ENCODE peak calls at places on chromosomes 1 and 21, in ten cellular contexts. One of them, this sample, is unnamed.

GRCh38 chr1:22710688-22711024 is at the start of gene EPHB2:
- DNase-seq in GM20000: peak; percentile 68
- DNase-seq in GM06990: no peak
- DNase-seq in AG09319: no peak
- DNase-seq in endothelial cell: no peak
- DNase-seq in dorsolateral prefrontal cortex: peak; percentile 55
- DNase-seq in foreskin fibroblast: peak; percentile 76
- DNase-seq in tibial artery: no peak
- DNase-seq in cardiac muscle cell: peak; percentile 74
- DNase-seq in psoas muscle: peak; percentile 70
- DNase-seq in this sample: peak; percentile 46

GRCh38 chr1:17028662-17029188 is 17.0 kb upstream of the ATP13A2 start:
- DNase-seq in GM20000: no peak
- DNase-seq in GM06990: no peak
- DNase-seq in AG09319: no peak
- DNase-seq in endothelial cell: no peak
- DNase-seq in dorsolateral prefrontal cortex: no peak
- DNase-seq in foreskin fibroblast: no peak
- DNase-seq in tibial artery: no peak
- DNase-seq in cardiac muscle cell: no peak
- DNase-seq in psoas muscle: no peak
- DNase-seq in this sample: no peak

GRCh38 chr1:62012821-62013220 is 181.8 kb upstream of the L1TD1 start:
- DNase-seq in GM20000: no peak
- DNase-seq in GM06990: no peak
- DNase-seq in AG09319: no peak
- DNase-seq in endothelial cell: no peak
- DNase-seq in dorsolateral prefrontal cortex: peak; percentile 16
- DNase-seq in foreskin fibroblast: no peak
- DNase-seq in tibial artery: peak; percentile 46
- DNase-seq in cardiac muscle cell: no peak
- DNase-seq in psoas muscle: peak; percentile 37
- DNase-seq in this sample: no peak

GRCh38 chr1:28208818-28209441 is 23.9 kb downstream of the DNAJC8 start:
- DNase-seq in GM20000: peak; percentile 55
- DNase-seq in GM06990: no peak
- DNase-seq in AG09319: peak; percentile 35
- DNase-seq in endothelial cell: peak; percentile 47
- DNase-seq in dorsolateral prefrontal cortex: peak; percentile 26
- DNase-seq in foreskin fibroblast: peak; percentile 77
- DNase-seq in tibial artery: peak; percentile 32
- DNase-seq in cardiac muscle cell: peak; percentile 70
- DNase-seq in psoas muscle: peak; percentile 37
- DNase-seq in this sample: peak; percentile 53

GRCh38 chr1:42214447-42214871 is 49.9 kb upstream of the GUCA2A start:
- DNase-seq in GM20000: no peak
- DNase-seq in GM06990: no peak
- DNase-seq in AG09319: peak; percentile 11
- DNase-seq in endothelial cell: no peak
- DNase-seq in dorsolateral prefrontal cortex: no peak
- DNase-seq in foreskin fibroblast: peak; percentile 87
- DNase-seq in tibial artery: peak; percentile 65
- DNase-seq in cardiac muscle cell: no peak
- DNase-seq in psoas muscle: no peak
- DNase-seq in this sample: peak; percentile 54

GRCh38 chr1:155940993-155941844 is at the start of gene RXFP4:
- DNase-seq in GM20000: no peak
- DNase-seq in GM06990: no peak
- DNase-seq in AG09319: no peak
- DNase-seq in endothelial cell: peak; percentile 38
- DNase-seq in dorsolateral prefrontal cortex: no peak
- DNase-seq in foreskin fibroblast: peak; percentile 35
- DNase-seq in tibial artery: no peak
- DNase-seq in cardiac muscle cell: no peak
- DNase-seq in psoas muscle: no peak
- DNase-seq in this sample: peak; percentile 76

GRCh38 chr21:25791321-25791720 is 56.5 kb downstream of the GABPA start:
- DNase-seq in GM20000: no peak
- DNase-seq in GM06990: no peak
- DNase-seq in AG09319: no peak
- DNase-seq in endothelial cell: no peak
- DNase-seq in dorsolateral prefrontal cortex: no peak
- DNase-seq in foreskin fibroblast: no peak
- DNase-seq in tibial artery: no peak
- DNase-seq in cardiac muscle cell: no peak
- DNase-seq in psoas muscle: no peak
- DNase-seq in this sample: no peak

GRCh38 chr1:179817789-179818188 is 59.8 kb downstream of the TOR1AIP2 start:
- DNase-seq in GM20000: no peak
- DNase-seq in GM06990: no peak
- DNase-seq in AG09319: no peak
- DNase-seq in endothelial cell: no peak
- DNase-seq in dorsolateral prefrontal cortex: no peak
- DNase-seq in foreskin fibroblast: peak; percentile 92
- DNase-seq in tibial artery: no peak
- DNase-seq in cardiac muscle cell: no peak
- DNase-seq in psoas muscle: peak; percentile 80
- DNase-seq in this sample: no peak

DNA sequence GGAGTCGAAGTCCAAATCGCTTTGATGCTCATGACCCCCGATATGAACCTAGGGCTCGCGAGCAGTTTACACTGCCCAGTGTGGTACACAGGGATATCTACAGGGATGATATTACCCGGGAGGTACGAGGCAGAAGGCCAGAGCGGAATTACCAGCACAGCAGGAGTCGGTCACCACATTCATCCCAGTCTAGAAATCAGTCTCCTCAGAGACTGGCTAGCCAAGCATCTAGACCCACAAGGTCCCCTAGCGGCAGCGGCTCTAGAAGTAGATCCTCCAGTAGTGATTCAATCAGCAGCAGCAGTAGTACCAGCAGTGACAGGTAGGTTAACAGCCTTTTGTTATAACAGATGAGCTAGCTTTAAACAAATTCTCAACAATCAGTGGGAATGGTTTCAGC is 28.9 kb downstream of the SPEN start:
- DNase-seq in GM20000: no peak
- DNase-seq in GM06990: no peak
- DNase-seq in AG09319: no peak
- DNase-seq in endothelial cell: peak; percentile 37
- DNase-seq in dorsolateral prefrontal cortex: peak; percentile 49
- DNase-seq in foreskin fibroblast: no peak
- DNase-seq in tibial artery: no peak
- DNase-seq in cardiac muscle cell: peak; percentile 25
- DNase-seq in psoas muscle: no peak
- DNase-seq in this sample: no peak
- TF ChIP-seq CTCF in GM20000: no peak
- TF ChIP-seq CTCF in GM06990: no peak
- TF ChIP-seq CTCF in AG09319: no peak
- TF ChIP-seq CTCF in endothelial cell: peak; percentile 40
- TF ChIP-seq CTCF in dorsolateral prefrontal cortex: peak; percentile 21
- TF ChIP-seq CTCF in foreskin fibroblast: no peak
- TF ChIP-seq CTCF in tibial artery: peak; percentile 11
- TF ChIP-seq CTCF in cardiac muscle cell: peak; percentile 20
- TF ChIP-seq CTCF in psoas muscle: peak; percentile 30
- TF ChIP-seq CTCF in this sample: no peak

DNA sequence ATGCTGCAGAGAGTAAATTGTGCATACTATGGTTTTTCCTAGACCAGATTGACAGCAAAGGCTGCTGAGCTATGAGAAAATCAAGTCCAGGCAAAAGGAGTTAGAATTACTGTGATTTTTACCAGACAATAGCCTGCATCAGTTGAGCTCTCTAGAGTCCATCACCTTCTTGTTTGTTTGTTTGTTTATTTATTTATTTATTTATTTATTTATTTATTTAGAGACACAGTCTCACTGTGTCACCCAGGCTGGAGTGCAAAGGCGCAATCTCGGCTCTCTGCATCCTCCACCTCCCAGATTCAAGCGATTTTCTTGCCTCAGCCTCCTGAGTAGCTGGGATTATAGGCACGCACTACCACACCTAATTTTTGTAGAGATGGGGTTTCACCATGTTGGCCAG is 24.2 kb upstream of the ABCB10 start:
- DNase-seq in GM20000: no peak
- DNase-seq in GM06990: no peak
- DNase-seq in AG09319: no peak
- DNase-seq in endothelial cell: no peak
- DNase-seq in dorsolateral prefrontal cortex: no peak
- DNase-seq in foreskin fibroblast: no peak
- DNase-seq in tibial artery: no peak
- DNase-seq in cardiac muscle cell: no peak
- DNase-seq in psoas muscle: no peak
- DNase-seq in this sample: no peak
- TF ChIP-seq CTCF in GM20000: no peak
- TF ChIP-seq CTCF in GM06990: no peak
- TF ChIP-seq CTCF in AG09319: no peak
- TF ChIP-seq CTCF in endothelial cell: no peak
- TF ChIP-seq CTCF in dorsolateral prefrontal cortex: no peak
- TF ChIP-seq CTCF in foreskin fibroblast: no peak
- TF ChIP-seq CTCF in tibial artery: no peak
- TF ChIP-seq CTCF in cardiac muscle cell: no peak
- TF ChIP-seq CTCF in psoas muscle: no peak
- TF ChIP-seq CTCF in this sample: no peak

DNA sequence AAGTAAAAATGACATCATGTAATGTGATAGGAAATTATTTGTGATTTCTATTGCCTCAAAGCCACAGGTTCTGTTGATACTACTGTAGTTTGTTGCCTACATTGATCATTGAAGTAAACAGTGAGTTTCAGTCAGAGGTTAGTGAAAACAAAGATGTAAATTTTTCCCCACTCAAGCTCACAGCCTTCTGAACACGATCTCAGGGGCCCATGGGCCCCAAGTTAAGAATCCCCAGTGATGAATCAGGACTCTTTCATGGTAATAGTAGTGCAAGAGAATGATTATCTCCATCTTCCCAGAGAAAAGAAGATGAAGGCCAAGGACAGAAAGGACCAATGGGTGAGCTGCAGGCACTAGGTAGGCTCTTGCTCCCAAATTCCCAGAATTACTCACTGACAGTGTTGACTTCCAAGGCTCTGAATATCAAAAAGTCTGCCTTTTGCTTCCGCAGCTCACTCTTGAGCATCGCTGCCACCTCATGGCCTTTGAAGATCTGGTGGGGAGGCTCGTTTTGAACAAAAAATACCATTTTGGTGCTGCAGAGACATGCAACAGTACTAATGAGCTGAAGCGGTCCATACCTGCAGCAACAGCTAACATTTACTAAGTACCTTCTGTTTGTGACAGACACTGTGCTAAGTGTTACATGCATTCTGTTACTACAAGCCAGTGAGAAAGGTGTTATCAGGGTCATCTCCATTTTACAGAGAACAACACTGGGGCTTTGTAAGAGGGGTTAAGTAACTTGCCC is 113.3 kb downstream of the KIAA0319L start:
- DNase-seq in GM20000: no peak
- DNase-seq in GM06990: no peak
- DNase-seq in AG09319: no peak
- DNase-seq in endothelial cell: no peak
- DNase-seq in dorsolateral prefrontal cortex: no peak
- DNase-seq in foreskin fibroblast: peak; percentile 54
- DNase-seq in tibial artery: no peak
- DNase-seq in cardiac muscle cell: no peak
- DNase-seq in psoas muscle: no peak
- DNase-seq in this sample: no peak
- TF ChIP-seq CTCF in GM20000: no peak
- TF ChIP-seq CTCF in GM06990: no peak
- TF ChIP-seq CTCF in AG09319: no peak
- TF ChIP-seq CTCF in endothelial cell: no peak
- TF ChIP-seq CTCF in dorsolateral prefrontal cortex: no peak
- TF ChIP-seq CTCF in foreskin fibroblast: peak; percentile 3
- TF ChIP-seq CTCF in tibial artery: no peak
- TF ChIP-seq CTCF in cardiac muscle cell: peak; percentile 12
- TF ChIP-seq CTCF in psoas muscle: no peak
- TF ChIP-seq CTCF in this sample: no peak

DNA sequence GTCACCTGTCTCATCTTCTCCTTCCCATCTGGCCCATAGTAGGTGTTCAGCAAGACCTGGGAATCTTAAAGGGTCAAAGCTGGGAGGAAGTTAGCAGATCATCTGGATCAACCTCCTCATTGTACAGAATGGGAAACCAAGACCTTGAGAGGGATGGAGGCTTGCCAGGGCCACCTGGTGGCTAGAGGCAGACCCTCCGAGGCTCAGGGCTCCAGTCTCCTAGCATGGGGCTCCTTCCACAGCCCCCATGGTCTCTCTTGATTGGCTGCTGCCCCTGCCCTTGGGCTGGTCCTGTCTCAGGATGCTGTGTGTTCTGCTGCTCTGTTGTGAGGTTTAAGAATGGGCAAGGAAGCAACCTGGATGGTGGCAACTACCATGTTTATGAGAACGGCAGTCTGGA is 68.7 kb upstream of the CNTN2 start:
- DNase-seq in GM20000: no peak
- DNase-seq in GM06990: no peak
- DNase-seq in AG09319: no peak
- DNase-seq in endothelial cell: no peak
- DNase-seq in dorsolateral prefrontal cortex: no peak
- DNase-seq in foreskin fibroblast: no peak
- DNase-seq in tibial artery: no peak
- DNase-seq in cardiac muscle cell: no peak
- DNase-seq in psoas muscle: no peak
- DNase-seq in this sample: no peak
- TF ChIP-seq CTCF in GM20000: no peak
- TF ChIP-seq CTCF in GM06990: no peak
- TF ChIP-seq CTCF in AG09319: no peak
- TF ChIP-seq CTCF in endothelial cell: no peak
- TF ChIP-seq CTCF in dorsolateral prefrontal cortex: no peak
- TF ChIP-seq CTCF in foreskin fibroblast: no peak
- TF ChIP-seq CTCF in tibial artery: no peak
- TF ChIP-seq CTCF in cardiac muscle cell: no peak
- TF ChIP-seq CTCF in psoas muscle: no peak
- TF ChIP-seq CTCF in this sample: no peak

GRCh38 chr1:100538935-100539835 is 1.2 kb downstream of the GPR88 start:
- DNase-seq in GM20000: peak; percentile 60
- DNase-seq in GM06990: peak; percentile 53
- DNase-seq in AG09319: no peak
- DNase-seq in endothelial cell: peak; percentile 24
- DNase-seq in dorsolateral prefrontal cortex: peak; percentile 4
- DNase-seq in foreskin fibroblast: peak; percentile 41
- DNase-seq in tibial artery: no peak
- DNase-seq in cardiac muscle cell: peak; percentile 45
- DNase-seq in psoas muscle: peak; percentile 19
- DNase-seq in this sample: peak; percentile 26
- TF ChIP-seq CTCF in GM20000: no peak
- TF ChIP-seq CTCF in GM06990: peak; percentile 30
- TF ChIP-seq CTCF in AG09319: peak; percentile 15
- TF ChIP-seq CTCF in endothelial cell: no peak
- TF ChIP-seq CTCF in dorsolateral prefrontal cortex: no peak
- TF ChIP-seq CTCF in foreskin fibroblast: no peak
- TF ChIP-seq CTCF in tibial artery: peak; percentile 8
- TF ChIP-seq CTCF in cardiac muscle cell: peak; percentile 34
- TF ChIP-seq CTCF in psoas muscle: no peak
- TF ChIP-seq CTCF in this sample: no peak

GRCh38 chr1:5368211-5368610 is 624.0 kb downstream of the NPHP4 start:
- DNase-seq in GM20000: no peak
- DNase-seq in GM06990: no peak
- DNase-seq in AG09319: no peak
- DNase-seq in endothelial cell: no peak
- DNase-seq in dorsolateral prefrontal cortex: no peak
- DNase-seq in foreskin fibroblast: no peak
- DNase-seq in tibial artery: no peak
- DNase-seq in cardiac muscle cell: no peak
- DNase-seq in psoas muscle: no peak
- DNase-seq in this sample: no peak
- TF ChIP-seq CTCF in GM20000: no peak
- TF ChIP-seq CTCF in GM06990: no peak
- TF ChIP-seq CTCF in AG09319: no peak
- TF ChIP-seq CTCF in endothelial cell: no peak
- TF ChIP-seq CTCF in dorsolateral prefrontal cortex: no peak
- TF ChIP-seq CTCF in foreskin fibroblast: no peak
- TF ChIP-seq CTCF in tibial artery: no peak
- TF ChIP-seq CTCF in cardiac muscle cell: no peak
- TF ChIP-seq CTCF in psoas muscle: no peak
- TF ChIP-seq CTCF in this sample: no peak